ENCODE peak calls at places on chromosome 17, in four cellular contexts. X, R, Q and S are unnamed samples.

GRCh38 chr17:27038676-27039075 is 255.2 kb upstream of the WSB1 start:
- DNase-seq in X (no peak), R (no peak), Q (no peak), S (no peak)

GRCh38 chr17:30921544-30922196 is at the start of gene ADAP2:
- DNase-seq in X (no peak), R (no peak), Q (peak), S (peak)

GRCh38 chr17:28551421-28552186 is 820 bp downstream of the UNC119 start:
- DNase-seq in X (no peak), R (no peak), Q (peak), S (no peak)

GRCh38 chr17:9150407-9151090 is 129.2 kb downstream of the NTN1 start:
- DNase-seq in X (no peak), R (no peak), Q (no peak), S (no peak)

GRCh38 chr17:32266389-32267269 is 997 bp downstream of the RHBDL3 start:
- DNase-seq in X (no peak), R (no peak), Q (peak), S (peak)

GRCh38 chr17:27762527-27763305 is 37.6 kb downstream of the NOS2 start:
- DNase-seq in X (no peak), R (no peak), Q (no peak), S (no peak)

GRCh38 chr17:32323784-32324590 is 18.0 kb downstream of the C17orf75 start:
- DNase-seq in X (no peak), R (no peak), Q (no peak), S (peak)

GRCh38 chr17:63821809-63822208 is 5.4 kb upstream of the PSMC5 start:
- DNase-seq in X (no peak), R (no peak), Q (no peak), S (no peak)

GRCh38 chr17:12388206-12388605 is 277.5 kb upstream of the MYOCD start:
- DNase-seq in X (no peak), R (no peak), Q (no peak), S (no peak)

GRCh38 chr17:2703181-2703580 is 8.4 kb downstream of the CLUH start:
- DNase-seq in X (no peak), R (no peak), Q (no peak), S (peak)

GRCh38 chr17:21375757-21376584 is at the start of gene KCNJ12:
- DNase-seq in X (no peak), R (no peak), Q (no peak), S (no peak)

GRCh38 chr17:64216030-64216384 is 47.1 kb downstream of the TEX2 start:
- DNase-seq in X (no peak), R (no peak), Q (no peak), S (no peak)

GRCh38 chr17:7443499-7444485 is 1.1 kb upstream of the CHRNB1 start:
- DNase-seq in X (no peak), R (no peak), Q (no peak), S (no peak)

GRCh38 chr17:5291683-5292082 is 9.6 kb downstream of the RABEP1 start:
- DNase-seq in X (no peak), R (no peak), Q (no peak), S (no peak)

GRCh38 chr17:28819582-28819981 is 23.0 kb downstream of the FAM222B start:
- DNase-seq in X (no peak), R (no peak), Q (no peak), S (no peak)

GRCh38 chr17:81512984-81513668 is 527 bp upstream of the ACTG1 start:
- DNase-seq in X (no peak), R (no peak), Q (peak), S (peak)

GRCh38 chr17:30415491-30415890 is 36.8 kb downstream of the CPD start:
- DNase-seq in X (no peak), R (no peak), Q (no peak), S (no peak)

GRCh38 chr17:59565959-59566324 is 532 bp downstream of the DHX40 start:
- DNase-seq in X (peak), R (peak), Q (peak), S (peak)

GRCh38 chr17:81523139-81524062 is 4.8 kb upstream of the FSCN2 start:
- DNase-seq in X (no peak), R (no peak), Q (no peak), S (no peak)

GRCh38 chr17:13337864-13338371 is 263.8 kb downstream of the HS3ST3A1 start:
- DNase-seq in X (peak), R (no peak), Q (peak), S (peak)

GRCh38 chr17:40937384-40937819 is at the start of gene KRT23:
- DNase-seq in X (no peak), R (no peak), Q (no peak), S (no peak)

GRCh38 chr17:163514-164103 is 17.8 kb downstream of the DOC2B start:
- DNase-seq in X (no peak), R (no peak), Q (no peak), S (no peak)
- TF ChIP-seq CTCF in X (no peak), R (no peak), Q (no peak), S (no peak)

DNA sequence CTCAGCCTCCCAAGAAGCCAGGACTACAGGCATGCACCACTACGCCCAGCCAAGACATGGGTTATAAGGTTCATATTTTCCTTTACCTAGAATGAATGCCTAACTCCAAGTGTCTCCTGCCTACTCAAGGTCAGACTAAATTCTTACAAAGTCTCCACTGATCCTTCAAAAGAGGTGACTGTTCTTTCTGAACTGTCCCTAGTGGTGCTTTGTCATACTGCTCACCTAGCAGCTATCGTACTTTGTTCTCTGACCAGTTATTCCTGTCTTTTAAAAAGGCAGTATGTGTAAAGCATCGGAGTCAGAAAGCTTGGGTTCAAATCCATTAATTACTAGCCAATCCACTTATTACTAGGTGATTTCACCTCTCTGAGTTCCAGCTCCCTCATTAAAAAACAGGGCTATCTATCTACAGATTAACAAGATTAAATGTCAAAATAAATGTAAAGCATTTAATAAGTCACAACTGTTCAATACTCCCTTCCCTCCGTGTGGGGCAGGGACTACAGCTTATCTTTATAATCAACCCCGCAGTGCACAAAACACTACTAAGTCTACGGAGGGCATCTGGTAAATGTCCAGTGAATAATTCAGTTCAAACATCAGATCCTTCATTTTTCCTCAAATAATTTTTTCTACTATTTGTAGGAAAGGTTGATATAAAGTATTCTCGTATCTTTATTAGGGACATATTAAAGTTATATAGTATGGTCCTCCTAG is 20.0 kb upstream of the ITGA2B start:
- DNase-seq in X (no peak), R (no peak), Q (no peak), S (no peak)
- TF ChIP-seq CTCF in X (no peak), R (no peak), Q (no peak), S (no peak)

GRCh38 chr17:17242246-17242645 is 5.3 kb upstream of the FLCN start:
- DNase-seq in X (no peak), R (no peak), Q (no peak), S (no peak)

GRCh38 chr17:17246879-17247278 is 9.9 kb upstream of the FLCN start:
- DNase-seq in X (no peak), R (no peak), Q (no peak), S (no peak)

GRCh38 chr17:17241656-17242055 is 4.7 kb upstream of the FLCN start:
- DNase-seq in X (no peak), R (no peak), Q (no peak), S (no peak)

GRCh38 chr17:17239832-17240231 is 2.9 kb upstream of the FLCN start:
- DNase-seq in X (no peak), R (no peak), Q (no peak), S (no peak)

GRCh38 chr17:17243163-17243562 is 6.2 kb upstream of the FLCN start:
- DNase-seq in X (no peak), R (no peak), Q (no peak), S (no peak)
- TF ChIP-seq CTCF in X (no peak), R (no peak), Q (no peak), S (no peak)

GRCh38 chr17:14559220-14559619 is 258.3 kb downstream of the HS3ST3B1 start:
- DNase-seq in X (no peak), R (no peak), Q (no peak), S (no peak)

GRCh38 chr17:14559720-14560119 is 258.8 kb downstream of the HS3ST3B1 start:
- DNase-seq in X (no peak), R (no peak), Q (no peak), S (no peak)

GRCh38 chr17:14557482-14557881 is 256.6 kb downstream of the HS3ST3B1 start:
- DNase-seq in X (no peak), R (no peak), Q (no peak), S (no peak)

GRCh38 chr17:14552311-14552710 is 251.4 kb downstream of the HS3ST3B1 start:
- DNase-seq in X (no peak), R (no peak), Q (no peak), S (no peak)

GRCh38 chr17:14553847-14554246 is 253.0 kb downstream of the HS3ST3B1 start:
- DNase-seq in X (no peak), R (no peak), Q (no peak), S (no peak)
- TF ChIP-seq CTCF in X (no peak), R (peak), Q (no peak), S (no peak)

GRCh38 chr17:19544366-19544765 is 10.7 kb downstream of the SLC47A1 start:
- DNase-seq in X (no peak), R (no peak), Q (no peak), S (no peak)

GRCh38 chr17:19549746-19550623 is 16.3 kb downstream of the SLC47A1 start:
- DNase-seq in X (no peak), R (no peak), Q (no peak), S (no peak)

GRCh38 chr17:19542247-19542646 is 8.6 kb downstream of the SLC47A1 start:
- DNase-seq in X (no peak), R (no peak), Q (no peak), S (no peak)

GRCh38 chr17:19551148-19551547 is 17.5 kb downstream of the SLC47A1 start:
- DNase-seq in X (no peak), R (no peak), Q (no peak), S (no peak)

DNA sequence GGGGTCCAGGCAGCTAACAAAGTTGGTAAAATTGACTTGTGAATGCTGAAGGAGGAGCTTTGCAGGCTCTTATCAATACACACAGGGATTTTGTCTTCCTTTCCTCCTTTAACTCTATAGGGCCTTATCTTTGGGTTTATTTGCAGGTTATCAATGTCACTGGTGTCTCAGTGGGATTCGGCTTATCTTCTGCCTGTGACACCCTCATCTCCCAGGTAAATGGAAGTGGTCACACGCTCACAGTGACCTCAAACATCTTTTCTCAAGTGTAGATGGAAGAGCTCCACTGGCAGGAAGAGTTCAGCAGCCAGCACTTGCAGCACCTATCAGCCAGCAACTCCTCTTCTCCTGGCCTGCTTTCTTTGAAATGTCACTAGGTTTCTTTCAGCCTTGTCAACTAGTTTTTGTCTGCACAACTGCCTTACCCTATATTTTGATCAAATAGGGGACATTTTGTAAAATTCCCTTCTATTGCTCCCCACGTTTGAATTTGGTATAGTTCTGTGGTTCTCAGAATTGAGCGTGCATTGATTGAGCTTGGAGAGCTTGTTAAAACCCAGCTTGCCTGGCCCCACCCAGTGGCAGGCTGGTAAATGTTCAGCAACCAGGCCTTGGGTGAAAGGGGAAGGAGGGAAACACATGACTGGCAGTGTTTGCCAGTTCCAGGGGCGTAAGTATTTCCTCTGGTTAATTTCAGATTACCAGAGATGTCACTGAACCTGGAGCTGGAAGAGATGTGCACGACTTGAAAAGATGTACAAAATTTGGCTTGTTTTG is 12.8 kb downstream of the SLC47A1 start:
- DNase-seq in X (no peak), R (no peak), Q (no peak), S (no peak)
- TF ChIP-seq CTCF in X (no peak), R (no peak), Q (no peak), S (no peak)

GRCh38 chr17:57112994-57113393 is 27.9 kb downstream of the AKAP1 start:
- DNase-seq in X (no peak), R (no peak), Q (no peak), S (no peak)

GRCh38 chr17:57109393-57110151 is 24.5 kb downstream of the AKAP1 start:
- DNase-seq in X (no peak), R (no peak), Q (no peak), S (no peak)

GRCh38 chr17:57110579-57111367 is 25.7 kb downstream of the AKAP1 start:
- DNase-seq in X (no peak), R (no peak), Q (no peak), S (no peak)

GRCh38 chr17:57110152-57110542 is 25.1 kb downstream of the AKAP1 start:
- DNase-seq in X (no peak), R (no peak), Q (no peak), S (no peak)

DNA sequence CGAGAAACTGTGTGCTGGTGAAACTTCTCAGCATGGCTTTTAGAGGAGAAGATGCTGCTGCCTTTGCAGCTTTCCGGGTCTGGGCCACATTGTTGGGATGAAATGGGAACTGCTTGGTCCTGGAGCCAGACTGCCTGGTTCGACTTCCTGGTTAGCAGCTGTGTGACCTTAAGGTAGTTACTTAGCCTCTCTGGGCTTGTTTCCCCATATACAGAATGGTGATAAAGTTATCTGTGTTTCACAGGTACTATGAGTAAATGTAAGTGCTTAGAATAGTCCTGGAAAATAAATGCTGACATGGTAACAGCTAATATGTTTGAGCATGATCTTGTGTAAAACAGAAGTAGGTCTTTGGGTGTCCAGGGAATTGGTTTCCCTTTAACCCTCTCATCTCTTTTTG is 26.3 kb downstream of the AKAP1 start:
- DNase-seq in X (no peak), R (no peak), Q (no peak), S (no peak)
- TF ChIP-seq CTCF in X (no peak), R (no peak), Q (no peak), S (no peak)

DNA sequence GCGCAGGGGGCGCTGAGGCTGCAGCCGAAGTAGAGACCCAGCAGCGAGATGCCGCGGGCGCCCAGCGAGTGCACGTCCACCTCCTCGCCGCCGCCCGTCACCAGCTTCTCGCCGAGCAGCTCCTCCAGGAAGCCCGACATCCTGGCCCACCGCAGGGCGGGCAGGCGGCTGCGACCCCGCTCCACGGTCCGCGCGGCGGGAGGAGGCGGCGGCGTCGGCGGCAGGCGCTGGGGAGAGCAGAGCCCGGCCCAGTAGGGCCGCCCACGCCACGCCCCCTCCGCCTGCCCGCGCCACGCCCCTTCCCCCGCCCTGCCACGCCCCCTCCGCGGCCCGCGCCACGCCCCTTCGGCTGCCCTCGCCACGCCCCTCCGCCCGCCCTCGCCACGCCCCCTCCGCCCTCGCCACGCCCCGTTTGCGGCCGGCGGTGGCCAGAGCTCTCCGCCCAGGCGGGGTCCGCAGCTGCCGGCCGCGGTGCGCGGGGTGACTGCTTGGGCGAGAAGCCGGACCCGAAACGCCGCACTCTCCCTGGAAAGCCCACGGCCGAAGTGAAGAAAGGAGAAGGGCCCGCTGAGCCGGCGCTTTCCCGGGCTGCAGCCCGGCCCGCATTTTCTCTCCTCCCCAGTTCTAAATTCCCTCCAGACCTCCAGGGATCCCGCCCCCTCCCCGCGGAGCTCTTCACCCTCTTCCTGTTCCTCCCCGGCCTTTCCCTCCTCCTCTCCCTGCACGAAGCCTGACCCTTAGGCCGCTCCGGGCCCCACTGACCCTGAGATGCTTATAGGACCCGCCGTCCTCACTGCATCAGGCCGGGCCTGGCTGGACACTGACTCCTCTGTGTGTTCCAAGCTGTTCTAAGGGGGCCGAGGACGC is at the start of gene NXN:
- DNase-seq in X (no peak), R (peak), Q (peak), S (peak)
- TF ChIP-seq CTCF in X (no peak), R (no peak), Q (peak), S (no peak)

GRCh38 chr17:75829747-75830146 is 14.5 kb downstream of the UNC13D start:
- DNase-seq in X (no peak), R (no peak), Q (no peak), S (no peak)

GRCh38 chr17:75828741-75829140 is 15.5 kb downstream of the UNC13D start:
- DNase-seq in X (no peak), R (no peak), Q (no peak), S (no peak)

GRCh38 chr17:75832164-75832651 is 12.0 kb downstream of the UNC13D start:
- DNase-seq in X (peak), R (no peak), Q (no peak), S (peak)

GRCh38 chr17:75831032-75831567 is 13.1 kb downstream of the UNC13D start:
- DNase-seq in X (no peak), R (no peak), Q (no peak), S (no peak)

DNA sequence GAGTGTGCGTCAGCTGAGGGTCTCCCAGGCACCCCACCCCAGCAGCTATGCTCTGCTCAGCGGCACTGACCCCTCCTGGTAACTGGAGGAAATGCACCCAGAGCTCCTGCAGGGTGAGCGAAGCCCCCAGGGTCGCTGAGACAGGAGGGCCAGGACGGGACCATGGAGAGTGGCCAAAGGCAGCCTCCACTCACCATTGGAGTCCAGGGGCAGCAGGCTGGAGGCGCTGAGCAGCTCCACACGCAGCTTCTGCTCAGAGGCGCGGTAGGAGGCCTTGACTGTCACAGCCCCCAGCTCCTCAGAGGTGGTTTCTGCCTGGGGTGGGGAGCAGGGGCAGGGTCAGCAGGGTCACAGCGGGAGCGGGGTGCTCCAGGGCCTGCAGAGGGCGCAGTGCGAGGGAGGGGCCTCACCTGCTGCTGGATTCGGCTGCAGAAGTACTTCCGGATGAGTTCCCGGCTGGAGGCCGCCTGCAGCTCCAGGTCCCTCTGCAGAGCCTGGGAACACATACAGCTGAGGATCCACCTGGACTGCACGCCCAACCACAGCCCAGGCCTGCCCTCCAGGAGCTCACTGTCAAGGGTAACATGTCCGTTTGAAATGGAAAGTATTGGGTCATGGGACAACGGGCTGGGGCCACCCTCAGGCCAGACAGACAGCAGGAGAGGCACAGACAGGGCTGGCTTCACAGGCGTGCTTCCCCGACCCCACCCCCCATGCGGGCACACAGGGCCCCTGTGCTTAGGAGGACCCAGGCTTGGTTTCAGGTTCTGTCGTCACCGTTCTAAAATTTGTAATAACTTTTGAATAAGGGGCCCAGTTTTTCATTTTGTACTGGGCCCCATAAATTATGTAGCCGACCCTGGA is 13.8 kb downstream of the UNC13D start:
- DNase-seq in X (no peak), R (no peak), Q (peak), S (peak)
- TF ChIP-seq CTCF in X (peak), R (peak), Q (peak), S (peak)